ENCODE peak calls at places on chromosomes 5 and 9, in ten cellular contexts. N, I, T, H, Q, L, K, E, D and B are unnamed samples.
A peak's percentile ranks its signal among the peaks of the same experiment; 100 is the strongest.

GRCh38 chr9:80204054-80204453 is 632.3 kb downstream of the TLE4 start:
- DNase-seq in N (no peak), I (no peak), T (no peak), H (no peak), Q (no peak), L (no peak), K (no peak), E (no peak), D (no peak), B (no peak)

GRCh38 chr9:82410306-82410705 is 421.7 kb downstream of the SPATA31D1 start:
- DNase-seq in N (no peak), I (no peak), T (no peak), H (no peak), Q (no peak), L (peak; percentile 3), K (no peak), E (no peak), D (no peak), B (no peak)

GRCh38 chr5:128002420-128002819 is 81.1 kb upstream of the SLC12A2 start:
- DNase-seq in N (no peak), I (no peak), T (no peak), H (no peak), Q (no peak), L (no peak), K (no peak), E (no peak), D (no peak), B (no peak)

GRCh38 chr5:140148508-140148907 is 22.8 kb downstream of the IGIP start:
- DNase-seq in N (no peak), I (no peak), T (no peak), H (no peak), Q (no peak), L (peak; percentile 44), K (no peak), E (peak; percentile 21), D (no peak), B (no peak)

GRCh38 chr9:87337335-87338074 is 160.2 kb upstream of the DAPK1 start:
- DNase-seq in N (no peak), I (no peak), T (no peak), H (no peak), Q (peak; percentile 34), L (peak; percentile 79), K (no peak), E (no peak), D (peak; percentile 46), B (no peak)

GRCh38 chr9:100554935-100555401 is 22.9 kb upstream of the CAVIN4 start:
- DNase-seq in N (no peak), I (no peak), T (no peak), H (no peak), Q (no peak), L (no peak), K (no peak), E (no peak), D (no peak), B (no peak)

GRCh38 chr5:149517461-149518122 is 33.6 kb downstream of the CSNK1A1 start:
- DNase-seq in N (no peak), I (no peak), T (no peak), H (no peak), Q (no peak), L (peak; percentile 13), K (no peak), E (no peak), D (no peak), B (no peak)

GRCh38 chr5:59042683-59043082 is 459.8 kb downstream of the RAB3C start:
- DNase-seq in N (peak; percentile 22), I (no peak), T (peak; percentile 76), H (no peak), Q (no peak), L (no peak), K (peak; percentile 32), E (no peak), D (no peak), B (no peak)

GRCh38 chr5:72624641-72625236 is 117.5 kb upstream of the ZNF366 start:
- DNase-seq in N (peak; percentile 48), I (no peak), T (peak; percentile 45), H (no peak), Q (no peak), L (no peak), K (no peak), E (no peak), D (no peak), B (no peak)

DNA sequence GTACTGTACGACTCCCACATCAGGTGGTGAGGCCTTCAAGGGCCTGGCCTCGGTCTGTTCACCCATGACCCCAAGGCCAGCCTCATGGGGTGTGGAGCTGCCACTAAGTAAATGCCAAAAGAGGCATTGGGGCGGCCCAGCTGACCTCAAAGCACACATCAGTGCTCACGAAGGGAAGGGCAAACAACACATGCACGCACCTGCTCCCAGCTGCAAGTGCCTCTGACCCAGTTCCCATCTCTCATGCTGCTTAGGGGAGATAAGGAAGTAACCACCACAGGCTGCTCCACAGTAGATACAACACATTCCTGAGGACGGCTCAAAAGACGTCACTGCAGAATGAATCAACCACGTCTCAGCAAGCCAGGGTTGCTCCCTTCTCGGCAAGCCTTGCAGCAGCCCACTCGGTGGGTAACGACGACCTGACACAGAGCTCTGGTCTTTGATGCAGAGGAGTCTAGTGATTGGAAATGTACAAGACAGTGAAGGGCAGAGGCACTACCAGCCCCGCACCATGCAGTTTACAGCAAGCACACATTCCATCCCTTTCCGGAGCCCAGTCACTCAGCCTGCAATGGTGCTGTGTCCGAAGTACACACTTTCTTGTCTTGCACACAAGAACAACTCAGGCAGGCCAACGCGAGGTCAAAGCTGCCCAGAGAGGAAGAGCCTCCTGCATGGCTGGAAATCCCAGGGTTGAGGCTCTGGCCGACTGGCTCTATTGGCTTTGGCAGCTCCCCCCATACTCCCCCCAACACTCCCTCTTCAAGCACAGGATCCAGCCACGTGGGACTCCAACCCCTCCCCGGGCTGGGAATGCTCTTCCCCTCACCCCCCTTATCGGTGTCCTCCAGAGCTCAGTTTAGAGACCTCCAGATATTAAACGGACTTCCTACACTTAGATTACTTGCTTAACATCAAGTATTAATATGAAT is 31.8 kb downstream of the FABP6 start:
- DNase-seq in N (no peak), I (no peak), T (peak; percentile 36), H (no peak), Q (peak; percentile 59), L (peak; percentile 34), K (peak; percentile 74), E (no peak), D (peak; percentile 91), B (peak; percentile 80)
- TF ChIP-seq POLR2A in N (no peak), I (no peak), T (no peak), H (no peak), Q (no peak), L (no peak), K (no peak), E (no peak), D (no peak), B (no peak)

GRCh38 chr5:116531635-116532034 is 43.0 kb downstream of the SEMA6A start:
- DNase-seq in N (no peak), I (no peak), T (no peak), H (no peak), Q (no peak), L (no peak), K (no peak), E (no peak), D (no peak), B (no peak)
- H3K4me1 ChIP-seq in N (no peaks in the 10 kb centered on the region), I (peaks cover 17% of the 10 kb centered on the region), T (no peaks in the 10 kb centered on the region), H (peaks cover 35% of the 10 kb centered on the region), Q (peaks cover 4% of the 10 kb centered on the region), L (no peaks in the 10 kb centered on the region), K (peaks cover 6% of the 10 kb centered on the region), E (no peaks in the 10 kb centered on the region), D (peaks cover 6% of the 10 kb centered on the region), B (peaks cover 2% of the 10 kb centered on the region)

GRCh38 chr9:35659340-35659739 is 1.2 kb downstream of the CCDC107 start:
- DNase-seq in N (no peak), I (no peak), T (peak; percentile 65), H (no peak), Q (no peak), L (no peak), K (no peak), E (no peak), D (no peak), B (no peak)
- TF ChIP-seq POLR2A in N (no peak), I (no peak), T (no peak), H (peak; percentile 42), Q (no peak), L (no peak), K (no peak), E (no peak), D (no peak), B (no peak)

GRCh38 chr5:14145356-14146334 is 2.5 kb downstream of the TRIO start:
- DNase-seq in N (no peak), I (no peak), T (no peak), H (no peak), Q (no peak), L (no peak), K (no peak), E (no peak), D (peak; percentile 32), B (no peak)
- H3K4me1 ChIP-seq in N (peaks cover 14% of the 10 kb centered on the region), I (peaks cover 47% of the 10 kb centered on the region), T (peaks cover 33% of the 10 kb centered on the region), H (peaks cover 68% of the 10 kb centered on the region), Q (peaks cover 19% of the 10 kb centered on the region), L (peaks cover 55% of the 10 kb centered on the region), K (peaks cover 21% of the 10 kb centered on the region), E (peaks cover 33% of the 10 kb centered on the region), D (peaks cover 28% of the 10 kb centered on the region), B (peaks cover 43% of the 10 kb centered on the region)

DNA sequence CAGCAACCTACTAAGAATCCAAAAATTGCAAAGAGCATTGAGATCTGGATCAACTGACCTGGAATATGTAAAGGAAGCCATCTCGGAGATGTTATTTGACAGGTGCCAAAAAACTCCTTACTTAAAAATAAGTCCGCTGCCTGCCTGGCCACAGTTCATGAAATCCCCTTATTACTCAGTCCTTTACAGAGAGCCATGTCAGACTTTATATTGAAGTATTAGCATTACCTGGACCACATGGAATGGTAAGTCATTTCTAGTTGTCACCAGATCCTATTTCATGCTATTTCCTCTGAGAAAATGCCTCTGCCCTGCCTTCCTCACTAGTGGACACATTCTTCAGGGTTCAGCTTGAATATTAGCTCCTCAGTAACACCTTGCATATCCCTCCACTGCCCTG is 115.7 kb downstream of the DEPDC1B start:
- DNase-seq in N (no peak), I (no peak), T (no peak), H (no peak), Q (no peak), L (no peak), K (no peak), E (no peak), D (no peak), B (no peak)
- TF ChIP-seq POLR2A in N (no peak), I (no peak), T (no peak), H (no peak), Q (no peak), L (no peak), K (no peak), E (no peak), D (no peak), B (no peak)